ENCODE peak calls at places on chromosomes 13 and 19, in seven cellular contexts. One of them, this sample, is unnamed.
A peak's percentile ranks its signal among the peaks of the same experiment; 100 is the strongest.

GRCh38 chr19:5046339-5047039 is 77.6 kb downstream of the KDM4B start:
- DNase-seq in AG10803: peak; percentile 76
- DNase-seq in K562: no peak
- DNase-seq in kidney epithelial cell: no peak
- DNase-seq in MM.1S: no peak
- DNase-seq in fibroblast of the aortic adventitia: no peak
- DNase-seq in bronchial epithelial cell: peak; percentile 57
- DNase-seq in this sample: no peak

GRCh38 chr13:46383383-46383782 is 3.7 kb downstream of the RUBCNL start:
- DNase-seq in AG10803: peak; percentile 42
- DNase-seq in K562: no peak
- DNase-seq in kidney epithelial cell: no peak
- DNase-seq in MM.1S: no peak
- DNase-seq in fibroblast of the aortic adventitia: no peak
- DNase-seq in bronchial epithelial cell: no peak
- DNase-seq in this sample: no peak

GRCh38 chr19:23310729-23311211 is 60.6 kb upstream of the ZNF724 start:
- DNase-seq in AG10803: no peak
- DNase-seq in K562: no peak
- DNase-seq in kidney epithelial cell: no peak
- DNase-seq in MM.1S: no peak
- DNase-seq in fibroblast of the aortic adventitia: no peak
- DNase-seq in bronchial epithelial cell: peak; percentile 32
- DNase-seq in this sample: no peak

GRCh38 chr19:31253816-31254551 is 95.3 kb downstream of the TSHZ3 start:
- DNase-seq in AG10803: no peak
- DNase-seq in K562: no peak
- DNase-seq in kidney epithelial cell: no peak
- DNase-seq in MM.1S: no peak
- DNase-seq in fibroblast of the aortic adventitia: peak; percentile 51
- DNase-seq in bronchial epithelial cell: peak; percentile 83
- DNase-seq in this sample: no peak

GRCh38 chr19:6711078-6711361 is 9.4 kb downstream of the C3 start:
- DNase-seq in AG10803: no peak
- DNase-seq in K562: no peak
- DNase-seq in kidney epithelial cell: no peak
- DNase-seq in MM.1S: no peak
- DNase-seq in fibroblast of the aortic adventitia: no peak
- DNase-seq in bronchial epithelial cell: no peak
- DNase-seq in this sample: no peak

GRCh38 chr19:28960986-28961705 is 251.8 kb downstream of the UQCRFS1 start:
- DNase-seq in AG10803: peak; percentile 77
- DNase-seq in K562: no peak
- DNase-seq in kidney epithelial cell: no peak
- DNase-seq in MM.1S: no peak
- DNase-seq in fibroblast of the aortic adventitia: peak; percentile 71
- DNase-seq in bronchial epithelial cell: no peak
- DNase-seq in this sample: no peak

GRCh38 chr13:27293051-27293691 is 22.5 kb downstream of the RASL11A start:
- DNase-seq in AG10803: no peak
- DNase-seq in K562: no peak
- DNase-seq in kidney epithelial cell: no peak
- DNase-seq in MM.1S: no peak
- DNase-seq in fibroblast of the aortic adventitia: no peak
- DNase-seq in bronchial epithelial cell: no peak
- DNase-seq in this sample: no peak

GRCh38 chr19:10238172-10238783 is 7.1 kb upstream of the S1PR2 start:
- DNase-seq in AG10803: peak; percentile 91
- DNase-seq in K562: no peak
- DNase-seq in kidney epithelial cell: no peak
- DNase-seq in MM.1S: no peak
- DNase-seq in fibroblast of the aortic adventitia: peak; percentile 97
- DNase-seq in bronchial epithelial cell: peak; percentile 75
- DNase-seq in this sample: no peak

GRCh38 chr19:43668406-43669158 is 1.4 kb downstream of the PLAUR start:
- DNase-seq in AG10803: peak; percentile 99
- DNase-seq in K562: peak; percentile 98
- DNase-seq in kidney epithelial cell: peak; percentile 92
- DNase-seq in MM.1S: peak; percentile 98
- DNase-seq in fibroblast of the aortic adventitia: peak; percentile 100
- DNase-seq in bronchial epithelial cell: peak; percentile 98
- DNase-seq in this sample: peak; percentile 96
- H3K4me3 ChIP-seq in AG10803: peak overlapping the region; percentile 89
- H3K4me3 ChIP-seq in K562: peak overlapping the region; percentile 55
- H3K4me3 ChIP-seq in kidney epithelial cell: peak overlapping the region; percentile 80
- H3K4me3 ChIP-seq in MM.1S: peak overlapping the region; percentile 69
- H3K4me3 ChIP-seq in fibroblast of the aortic adventitia: peak overlapping the region; percentile 93
- H3K4me3 ChIP-seq in bronchial epithelial cell: peak overlapping the region; percentile 53
- H3K4me3 ChIP-seq in this sample: peak overlapping the region; percentile 67

GRCh38 chr13:34810996-34811395 is 131.1 kb upstream of the NBEA start:
- DNase-seq in AG10803: no peak
- DNase-seq in K562: no peak
- DNase-seq in kidney epithelial cell: no peak
- DNase-seq in MM.1S: no peak
- DNase-seq in fibroblast of the aortic adventitia: no peak
- DNase-seq in bronchial epithelial cell: no peak
- DNase-seq in this sample: no peak

GRCh38 chr13:34817246-34817645 is 124.8 kb upstream of the NBEA start:
- DNase-seq in AG10803: peak; percentile 71
- DNase-seq in K562: no peak
- DNase-seq in kidney epithelial cell: no peak
- DNase-seq in MM.1S: no peak
- DNase-seq in fibroblast of the aortic adventitia: no peak
- DNase-seq in bronchial epithelial cell: no peak
- DNase-seq in this sample: no peak

GRCh38 chr13:34816118-34816517 is 126.0 kb upstream of the NBEA start:
- DNase-seq in AG10803: no peak
- DNase-seq in K562: no peak
- DNase-seq in kidney epithelial cell: no peak
- DNase-seq in MM.1S: no peak
- DNase-seq in fibroblast of the aortic adventitia: no peak
- DNase-seq in bronchial epithelial cell: no peak
- DNase-seq in this sample: no peak

DNA sequence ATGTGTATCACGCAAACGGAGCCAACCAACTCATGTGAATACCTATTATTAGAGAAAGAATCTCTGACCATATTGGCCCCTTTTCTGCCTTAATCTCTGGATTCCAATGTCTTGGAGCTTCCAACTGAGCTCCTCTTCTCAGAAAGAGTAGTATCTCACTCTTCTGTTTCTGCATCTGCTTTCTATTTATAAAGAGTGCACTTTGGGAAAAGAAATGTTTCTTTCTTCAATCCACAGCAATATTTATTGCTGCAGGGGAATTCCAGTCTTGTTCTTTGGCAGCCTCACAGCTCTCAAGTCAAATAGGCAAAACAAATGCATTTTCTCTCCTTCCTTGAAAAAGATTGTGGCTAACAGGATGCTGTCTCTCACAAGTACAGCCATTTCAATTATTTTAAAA is 125.5 kb upstream of the NBEA start:
- DNase-seq in AG10803: peak; percentile 79
- DNase-seq in K562: no peak
- DNase-seq in kidney epithelial cell: no peak
- DNase-seq in MM.1S: no peak
- DNase-seq in fibroblast of the aortic adventitia: peak; percentile 2
- DNase-seq in bronchial epithelial cell: no peak
- DNase-seq in this sample: no peak
- H3K4me3 ChIP-seq in AG10803: no peak overlapping the region
- H3K4me3 ChIP-seq in K562: no peak overlapping the region
- H3K4me3 ChIP-seq in kidney epithelial cell: no peak overlapping the region
- H3K4me3 ChIP-seq in MM.1S: no peak overlapping the region
- H3K4me3 ChIP-seq in fibroblast of the aortic adventitia: no peak overlapping the region
- H3K4me3 ChIP-seq in bronchial epithelial cell: no peak overlapping the region
- H3K4me3 ChIP-seq in this sample: no peak overlapping the region

GRCh38 chr19:33394723-33395560 is 21.4 kb downstream of the CEBPG start:
- DNase-seq in AG10803: peak; percentile 27
- DNase-seq in K562: no peak
- DNase-seq in kidney epithelial cell: no peak
- DNase-seq in MM.1S: no peak
- DNase-seq in fibroblast of the aortic adventitia: no peak
- DNase-seq in bronchial epithelial cell: no peak
- DNase-seq in this sample: no peak

GRCh38 chr19:33395561-33396550 is 22.3 kb downstream of the CEBPG start:
- DNase-seq in AG10803: peak; percentile 71
- DNase-seq in K562: no peak
- DNase-seq in kidney epithelial cell: no peak
- DNase-seq in MM.1S: no peak
- DNase-seq in fibroblast of the aortic adventitia: peak; percentile 63
- DNase-seq in bronchial epithelial cell: no peak
- DNase-seq in this sample: peak; percentile 46

GRCh38 chr19:33392341-33393285 is 19.1 kb downstream of the CEBPG start:
- DNase-seq in AG10803: no peak
- DNase-seq in K562: no peak
- DNase-seq in kidney epithelial cell: no peak
- DNase-seq in MM.1S: no peak
- DNase-seq in fibroblast of the aortic adventitia: no peak
- DNase-seq in bronchial epithelial cell: no peak
- DNase-seq in this sample: peak; percentile 33

GRCh38 chr19:33393286-33394005 is 19.9 kb downstream of the CEBPG start:
- DNase-seq in AG10803: no peak
- DNase-seq in K562: no peak
- DNase-seq in kidney epithelial cell: no peak
- DNase-seq in MM.1S: no peak
- DNase-seq in fibroblast of the aortic adventitia: no peak
- DNase-seq in bronchial epithelial cell: no peak
- DNase-seq in this sample: no peak

GRCh38 chr19:33394006-33394722 is 20.7 kb downstream of the CEBPG start:
- DNase-seq in AG10803: peak; percentile 93
- DNase-seq in K562: no peak
- DNase-seq in kidney epithelial cell: no peak
- DNase-seq in MM.1S: no peak
- DNase-seq in fibroblast of the aortic adventitia: peak; percentile 86
- DNase-seq in bronchial epithelial cell: peak; percentile 41
- DNase-seq in this sample: peak; percentile 45
- H3K4me3 ChIP-seq in AG10803: peak overlapping the region; percentile 9
- H3K4me3 ChIP-seq in K562: no peak overlapping the region
- H3K4me3 ChIP-seq in kidney epithelial cell: no peak overlapping the region
- H3K4me3 ChIP-seq in MM.1S: no peak overlapping the region
- H3K4me3 ChIP-seq in fibroblast of the aortic adventitia: no peak overlapping the region
- H3K4me3 ChIP-seq in bronchial epithelial cell: no peak overlapping the region
- H3K4me3 ChIP-seq in this sample: no peak overlapping the region

DNA sequence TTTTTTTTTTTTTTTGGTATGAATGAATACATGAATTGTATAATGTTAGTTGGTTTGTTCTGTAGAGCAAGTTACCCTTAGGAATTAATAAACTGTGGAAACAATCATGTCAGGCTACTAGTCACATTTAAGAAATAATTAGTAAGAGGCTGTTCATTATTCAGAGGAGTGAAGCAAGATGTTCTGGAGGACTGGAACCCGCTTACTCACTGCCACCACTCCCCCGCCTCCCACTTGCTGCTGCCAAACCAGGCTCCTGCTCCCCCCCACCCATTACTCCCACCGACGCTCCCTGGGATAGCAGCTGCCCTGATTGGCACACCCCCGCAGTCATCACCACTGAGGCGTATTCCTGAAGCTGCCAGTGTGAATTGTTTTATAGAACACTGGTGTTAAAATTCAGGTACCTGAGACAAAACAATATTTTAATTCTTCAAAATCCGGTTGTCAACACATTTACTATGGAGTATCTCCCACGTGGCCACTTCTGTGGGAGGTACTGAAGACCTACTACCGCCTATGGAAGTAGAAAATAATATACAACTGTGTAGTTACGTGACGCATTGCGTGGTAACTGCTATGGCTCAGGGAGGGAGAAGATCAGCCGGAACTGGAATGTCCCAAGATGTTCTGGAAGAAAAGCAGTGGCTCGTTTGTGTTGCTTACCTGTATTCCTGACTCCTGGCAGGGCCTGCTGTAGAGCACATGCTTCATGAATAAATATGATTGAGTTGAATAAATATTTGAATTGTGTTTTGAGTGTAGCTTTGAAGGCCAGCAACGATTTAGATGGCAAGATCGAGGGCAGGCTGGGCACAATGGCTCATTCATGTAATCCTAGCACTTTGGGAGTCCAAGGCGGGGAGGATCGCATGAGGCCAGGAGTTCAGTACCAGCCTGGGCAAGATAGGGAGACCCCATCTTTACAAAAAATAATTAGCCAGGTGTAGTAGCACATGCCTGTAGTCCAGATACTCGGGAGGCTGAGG is 1.7 kb downstream of the DPY19L3 start:
- DNase-seq in AG10803: peak; percentile 62
- DNase-seq in K562: peak; percentile 72
- DNase-seq in kidney epithelial cell: peak; percentile 57
- DNase-seq in MM.1S: no peak
- DNase-seq in fibroblast of the aortic adventitia: peak; percentile 40
- DNase-seq in bronchial epithelial cell: peak; percentile 73
- DNase-seq in this sample: peak; percentile 59
- H3K4me3 ChIP-seq in AG10803: peak overlapping the region; percentile 88
- H3K4me3 ChIP-seq in K562: peak overlapping the region; percentile 74
- H3K4me3 ChIP-seq in kidney epithelial cell: no peak overlapping the region
- H3K4me3 ChIP-seq in MM.1S: no peak overlapping the region
- H3K4me3 ChIP-seq in fibroblast of the aortic adventitia: peak overlapping the region; percentile 94
- H3K4me3 ChIP-seq in bronchial epithelial cell: no peak overlapping the region
- H3K4me3 ChIP-seq in this sample: peak overlapping the region; percentile 93

DNA sequence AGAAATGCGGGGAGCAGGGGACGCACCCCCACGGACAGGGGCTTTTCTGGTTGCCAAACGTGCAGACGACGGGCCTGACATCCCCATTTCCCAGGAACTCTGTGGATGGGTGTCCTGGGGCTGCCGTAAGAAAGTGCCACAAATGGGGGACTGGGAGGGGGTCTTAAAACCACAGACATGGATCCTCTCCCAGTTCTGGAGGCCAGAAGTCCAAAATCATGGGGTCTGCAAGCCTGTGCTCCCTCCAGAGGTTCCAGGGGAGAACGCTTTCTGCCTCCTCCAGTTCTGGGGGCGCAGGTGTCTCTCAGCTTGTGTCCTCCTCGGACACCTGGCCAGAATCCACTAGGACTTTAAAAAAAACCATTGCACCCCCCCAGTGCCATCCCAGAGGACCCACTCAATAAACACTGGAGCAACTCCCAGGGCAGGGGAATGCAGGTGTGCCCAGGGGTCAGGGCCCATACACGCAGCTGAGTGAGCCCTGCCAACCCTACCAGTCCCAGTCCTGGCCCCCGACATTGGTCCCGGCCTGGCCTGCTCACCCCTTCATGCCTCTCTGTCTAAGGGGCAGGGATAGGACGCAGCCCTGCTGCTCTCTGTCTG is 103.9 kb downstream of the GADD45B start:
- DNase-seq in AG10803: no peak
- DNase-seq in K562: no peak
- DNase-seq in kidney epithelial cell: no peak
- DNase-seq in MM.1S: no peak
- DNase-seq in fibroblast of the aortic adventitia: no peak
- DNase-seq in bronchial epithelial cell: no peak
- DNase-seq in this sample: no peak
- H3K4me3 ChIP-seq in AG10803: peak overlapping the region; percentile 65
- H3K4me3 ChIP-seq in K562: no peak overlapping the region
- H3K4me3 ChIP-seq in kidney epithelial cell: no peak overlapping the region
- H3K4me3 ChIP-seq in MM.1S: no peak overlapping the region
- H3K4me3 ChIP-seq in fibroblast of the aortic adventitia: peak overlapping the region; percentile 57
- H3K4me3 ChIP-seq in bronchial epithelial cell: no peak overlapping the region
- H3K4me3 ChIP-seq in this sample: peak overlapping the region; percentile 61